ENCODE peak calls at places on chromosomes 6 and 20, in four cellular contexts. F is choroid plexus epithelial cell, N is OCI-LY7, O is IMR-90. Y is an unnamed sample.

GRCh38 chr6:123803862-123804681 is at the start of gene NKAIN2:
- DNase-seq in F (peak; percentile 12), N (no peak), O (no peak), Y (no peak)

GRCh38 chr6:24702720-24703282 is 16.2 kb downstream of the C6orf62 start:
- DNase-seq in F (no peak), N (no peak), O (no peak), Y (no peak)

GRCh38 chr6:68114648-68115047 is 520.4 kb upstream of the ADGRB3 start:
- DNase-seq in F (no peak), N (no peak), O (no peak), Y (no peak)

GRCh38 chr6:10554826-10555225 is 33.7 kb downstream of the GCNT2 start:
- DNase-seq in F (no peak), N (no peak), O (no peak), Y (no peak)

GRCh38 chr6:47446974-47447373 is 30.6 kb upstream of the CD2AP start:
- DNase-seq in F (no peak), N (peak; percentile 53), O (no peak), Y (no peak)

GRCh38 chr6:34334796-34335416 is 57.6 kb downstream of the NUDT3 start:
- DNase-seq in F (peak; percentile 47), N (no peak), O (no peak), Y (no peak)

GRCh38 chr6:155493694-155494143 is 38.1 kb upstream of the NOX3 start:
- DNase-seq in F (peak; percentile 100), N (peak; percentile 20), O (peak; percentile 100), Y (peak; percentile 70)

GRCh38 chr6:134247271-134247833 is 70.6 kb downstream of the SGK1 start:
- DNase-seq in F (no peak), N (peak; percentile 87), O (no peak), Y (peak; percentile 89)

GRCh38 chr6:6091608-6092002 is 84.9 kb upstream of the NRN1 start:
- DNase-seq in F (no peak), N (no peak), O (no peak), Y (no peak)

GRCh38 chr6:16811277-16811979 is 50.2 kb upstream of the ATXN1 start:
- DNase-seq in F (no peak), N (no peak), O (no peak), Y (no peak)

GRCh38 chr20:25323486-25324246 is 67.0 kb downstream of the ABHD12 start:
- DNase-seq in F (no peak), N (no peak), O (no peak), Y (no peak)

GRCh38 chr6:21739241-21739640 is 145.7 kb downstream of the SOX4 start:
- DNase-seq in F (no peak), N (no peak), O (no peak), Y (no peak)

GRCh38 chr6:158686311-158686710 is 36.5 kb downstream of the SYTL3 start:
- DNase-seq in F (no peak), N (no peak), O (no peak), Y (no peak)

GRCh38 chr20:57138198-57138995 is 128.0 kb downstream of the BMP7 start:
- DNase-seq in F (no peak), N (no peak), O (no peak), Y (no peak)

GRCh38 chr6:13830803-13831202 is 16.4 kb upstream of the MCUR1 start:
- DNase-seq in F (no peak), N (peak; percentile 9), O (no peak), Y (no peak)

GRCh38 chr20:2108987-2109386 is 7.4 kb downstream of the STK35 start:
- DNase-seq in F (peak; percentile 80), N (no peak), O (peak; percentile 80), Y (no peak)

GRCh38 chr20:41287327-41287726 is 30.2 kb downstream of the ZHX3 start:
- DNase-seq in F (peak; percentile 86), N (no peak), O (peak; percentile 97), Y (no peak)

GRCh38 chr6:117352466-117353081 is 73.2 kb downstream of the ROS1 start:
- DNase-seq in F (peak; percentile 64), N (peak; percentile 1), O (peak; percentile 16), Y (no peak)

GRCh38 chr20:5722927-5723326 is 27.3 kb upstream of the SHLD1 start:
- DNase-seq in F (no peak), N (no peak), O (no peak), Y (no peak)

GRCh38 chr20:10761232-10761631 is 87.4 kb upstream of the JAG1 start:
- DNase-seq in F (peak; percentile 81), N (no peak), O (peak; percentile 89), Y (no peak)

GRCh38 chr6:145875496-145876244 is 61.1 kb upstream of the FBXO30 start:
- DNase-seq in F (peak; percentile 26), N (no peak), O (no peak), Y (no peak)

GRCh38 chr6:117615981-117616961 is 14.0 kb upstream of the GOPC start:
- DNase-seq in F (peak; percentile 77), N (no peak), O (peak; percentile 11), Y (no peak)

GRCh38 chr6:158797331-158798202 is 21.6 kb downstream of the EZR start:
- DNase-seq in F (peak; percentile 82), N (no peak), O (peak; percentile 76), Y (no peak)

GRCh38 chr6:35611235-35611634 is 77.5 kb downstream of the FKBP5 start:
- DNase-seq in F (peak; percentile 87), N (no peak), O (peak; percentile 60), Y (no peak)

GRCh38 chr20:19003759-19004336 is 190.3 kb downstream of the SCP2D1 start:
- DNase-seq in F (no peak), N (no peak), O (no peak), Y (no peak)

GRCh38 chr20:61757-62156 is 25.7 kb upstream of the DEFB125 start:
- DNase-seq in F (no peak), N (no peak), O (no peak), Y (no peak)

GRCh38 chr20:3696745-3697587 is 15.2 kb upstream of the ADAM33 start:
- DNase-seq in F (no peak), N (no peak), O (no peak), Y (no peak)

GRCh38 chr20:48739395-48740268 is 88.2 kb downstream of the PREX1 start:
- DNase-seq in F (no peak), N (no peak), O (no peak), Y (no peak)

GRCh38 chr6:17394192-17394611 is 807 bp downstream of the CAP2 start:
- DNase-seq in F (peak; percentile 69), N (no peak), O (peak; percentile 79), Y (no peak)

GRCh38 chr20:56417911-56418310 is 5.9 kb downstream of the CASS4 start:
- DNase-seq in F (peak; percentile 62), N (no peak), O (peak; percentile 58), Y (no peak)

GRCh38 chr6:25456249-25456648 is 177.1 kb downstream of the CARMIL1 start:
- DNase-seq in F (no peak), N (no peak), O (no peak), Y (no peak)

GRCh38 chr6:32666420-32667300 is at the start of gene HLA-DQB1:
- DNase-seq in F (peak; percentile 30), N (peak; percentile 85), O (no peak), Y (peak; percentile 83)

GRCh38 chr6:22785036-22785435 is 215.7 kb downstream of the HDGFL1 start:
- DNase-seq in F (peak; percentile 16), N (no peak), O (peak; percentile 38), Y (no peak)

GRCh38 chr20:38139919-38140753 is 24.9 kb downstream of the TGM2 start:
- DNase-seq in F (peak; percentile 77), N (no peak), O (no peak), Y (no peak)

GRCh38 chr6:92541457-92542060 is 877.8 kb downstream of the EPHA7 start:
- DNase-seq in F (peak; percentile 4), N (no peak), O (no peak), Y (no peak)

GRCh38 chr6:143390278-143390677 is 60.2 kb downstream of the ADAT2 start:
- DNase-seq in F (no peak), N (no peak), O (no peak), Y (no peak)

GRCh38 chr6:111775145-111775936 is 97.9 kb downstream of the FYN start:
- DNase-seq in F (peak; percentile 51), N (no peak), O (no peak), Y (no peak)

GRCh38 chr6:111779031-111779430 is 94.2 kb downstream of the FYN start:
- DNase-seq in F (no peak), N (no peak), O (no peak), Y (no peak)

GRCh38 chr6:111776236-111777189 is 96.7 kb downstream of the FYN start:
- DNase-seq in F (no peak), N (no peak), O (no peak), Y (no peak)

GRCh38 chr6:111779660-111780059 is 93.6 kb downstream of the FYN start:
- DNase-seq in F (no peak), N (no peak), O (no peak), Y (no peak)

DNA sequence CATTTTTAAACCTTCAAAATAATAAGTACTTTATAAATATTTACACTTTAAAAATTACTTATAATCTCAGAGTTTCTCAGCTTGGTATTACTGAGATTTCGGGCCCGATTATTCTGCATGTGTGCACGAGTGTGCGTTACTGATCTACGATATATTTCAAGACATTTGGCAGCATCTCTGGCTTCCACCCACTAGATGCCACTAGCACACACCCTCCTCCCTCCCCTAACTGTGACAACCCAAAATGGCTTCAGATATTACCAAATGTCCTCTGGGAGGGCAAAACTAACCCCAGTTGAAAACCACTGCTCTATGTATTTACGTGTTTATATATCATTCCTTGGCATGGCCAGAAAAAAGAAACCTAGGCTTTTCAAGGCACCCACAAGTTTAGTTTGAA is 95.9 kb downstream of the FYN start:
- DNase-seq in F (no peak), N (no peak), O (no peak), Y (no peak)
- TF ChIP-seq CTCF in F (no peak), N (peak; percentile 24), O (no peak), Y (peak; percentile 31)

GRCh38 chr6:39891353-39891752 is 42.9 kb downstream of the MOCS1 start:
- DNase-seq in F (no peak), N (no peak), O (no peak), Y (no peak)
- H3K4me3 ChIP-seq in F (no peak overlapping the region), N (no peak overlapping the region), O (no peak overlapping the region), Y (no peak overlapping the region)

DNA sequence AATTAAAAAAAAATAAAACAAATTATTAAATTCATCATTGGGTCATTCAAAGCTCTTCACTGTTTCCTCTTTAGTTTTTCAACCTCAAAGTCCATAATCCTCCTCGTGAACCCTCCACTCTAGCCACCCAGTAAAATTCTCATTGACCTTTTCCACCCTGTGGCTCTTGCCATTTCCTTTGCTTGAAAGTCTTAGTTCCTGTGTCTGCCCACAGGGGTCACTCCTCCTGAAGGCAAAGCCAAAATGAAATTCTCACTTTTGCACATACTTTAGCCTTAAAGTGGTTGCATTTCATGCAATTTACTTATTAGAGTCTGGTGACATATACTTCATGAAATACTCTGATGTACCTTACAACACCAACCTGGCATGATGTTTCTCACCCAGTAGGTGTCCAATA is 263.7 kb downstream of the BMP2 start:
- DNase-seq in F (peak; percentile 52), N (no peak), O (no peak), Y (no peak)
- TF ChIP-seq CTCF in F (peak; percentile 77), N (peak; percentile 49), O (no peak), Y (no peak)

GRCh38 chr6:163532526-163533078 is 118.1 kb downstream of the QKI start:
- DNase-seq in F (no peak), N (no peak), O (no peak), Y (no peak)
- H3K4me3 ChIP-seq in F (no peak overlapping the region), N (no peak overlapping the region), O (no peak overlapping the region), Y (no peak overlapping the region)

DNA sequence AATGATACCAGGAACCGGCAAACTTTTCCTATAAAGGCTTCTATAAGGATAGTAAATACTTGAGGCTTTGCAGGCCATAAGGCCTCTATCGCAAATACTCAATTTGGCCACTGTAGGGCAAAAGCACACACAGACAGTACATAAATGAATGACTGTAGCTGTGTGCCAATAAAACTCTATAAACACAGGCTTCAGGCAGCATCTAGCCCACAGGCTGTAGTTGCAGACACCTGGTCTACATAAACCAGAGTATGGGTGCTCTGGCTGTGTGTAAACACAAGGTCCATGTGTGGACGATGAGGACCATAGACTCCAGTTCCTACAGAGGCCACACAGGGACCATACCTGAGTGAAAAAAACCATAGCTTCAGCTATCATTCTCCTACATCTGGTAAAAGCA is 52.2 kb downstream of the ZMYND8 start:
- DNase-seq in F (peak; percentile 53), N (no peak), O (peak; percentile 72), Y (no peak)
- TF ChIP-seq CTCF in F (peak; percentile 27), N (no peak), O (peak; percentile 30), Y (no peak)